ENCODE peak calls at places on chromosomes 13 and 19, in four cellular contexts. H is H9, E is neuronal stem cell, J is mesenchymal stem cell. D is an unnamed sample.

GRCh38 chr19:31177230-31177629 is 172.0 kb downstream of the TSHZ3 start:
- DNase-seq in H (peak), E (no peak), J (no peak), D (no peak)

GRCh38 chr13:90015565-90016507 is 1331.7 kb upstream of the MIR17HG start:
- DNase-seq in J (no peak), E (no peak), H (no peak), D (no peak)

GRCh38 chr13:26179344-26179743 is 42.8 kb downstream of the RNF6 start:
- DNase-seq in H (no peak), J (no peak), E (no peak), D (no peak)

GRCh38 chr19:49761625-49762311 is 1.3 kb downstream of the TSKS start:
- DNase-seq in E (no peak), J (no peak), H (peak), D (peak)

GRCh38 chr19:42412223-42412622 is 15.0 kb downstream of the LIPE start:
- DNase-seq in H (no peak), E (no peak), J (no peak), D (no peak)

GRCh38 chr19:27647423-27647822 is 1565.5 kb downstream of the UQCRFS1 start:
- DNase-seq in E (no peak), H (no peak), J (no peak), D (no peak)

GRCh38 chr19:27779953-27780352 is 1433.0 kb downstream of the UQCRFS1 start:
- DNase-seq in H (no peak), E (no peak), J (no peak), D (no peak)

GRCh38 chr13:86563308-86563707 is 764.1 kb upstream of the SLITRK6 start:
- DNase-seq in J (peak), H (no peak), E (no peak), D (peak)

GRCh38 chr13:66748712-66749111 is 481.4 kb downstream of the PCDH9 start:
- DNase-seq in E (no peak), J (peak), H (no peak), D (no peak)

GRCh38 chr19:21335721-21336120 is 6.5 kb upstream of the ZNF708 start:
- DNase-seq in H (no peak), J (no peak), E (no peak), D (no peak)

GRCh38 chr13:95547531-95548167 is 4.9 kb upstream of the CLDN10 start:
- DNase-seq in E (no peak), J (no peak), H (no peak), D (no peak)

GRCh38 chr13:82693607-82694006 is 1188.7 kb downstream of the SLITRK1 start:
- DNase-seq in J (no peak), H (no peak), E (no peak), D (no peak)

GRCh38 chr13:110305001-110305400 is 2.0 kb downstream of the COL4A1 start:
- DNase-seq in J (no peak), E (no peak), H (no peak), D (no peak)

GRCh38 chr19:40663712-40664692 is 26.4 kb downstream of the NUMBL start:
- DNase-seq in E (no peak), J (peak), H (no peak), D (peak)

GRCh38 chr19:5298502-5298901 is 42.1 kb downstream of the PTPRS start:
- DNase-seq in J (no peak), H (no peak), E (no peak), D (no peak)

GRCh38 chr13:113636266-113636963 is 21.6 kb downstream of the ATP4B start:
- DNase-seq in E (no peak), J (no peak), H (no peak), D (no peak)

GRCh38 chr19:23222998-23223652 is 27.1 kb downstream of the ZNF724 start:
- DNase-seq in E (no peak), J (peak), H (no peak), D (no peak)

GRCh38 chr13:85675508-85675907 is 123.7 kb downstream of the SLITRK6 start:
- DNase-seq in H (no peak), E (no peak), J (no peak), D (no peak)

GRCh38 chr19:46945668-46946067 is 74.0 kb upstream of the NPAS1 start:
- DNase-seq in J (peak), H (no peak), E (no peak), D (no peak)

GRCh38 chr13:75415720-75416119 is 66.2 kb downstream of the TBC1D4 start:
- DNase-seq in J (peak), H (no peak), E (no peak), D (peak)

GRCh38 chr13:33272531-33273124 is 12.9 kb downstream of the STARD13 start:
- DNase-seq in E (no peak), H (no peak), J (no peak), D (no peak)

GRCh38 chr19:34217952-34218817 is 36.2 kb upstream of the GARRE1 start:
- DNase-seq in E (no peak), J (peak), H (no peak), D (peak)

GRCh38 chr13:79749985-79750551 is 269.1 kb downstream of the NDFIP2 start:
- DNase-seq in H (peak), E (peak), J (peak), D (peak)

GRCh38 chr13:66546534-66547379 is 683.4 kb downstream of the PCDH9 start:
- DNase-seq in H (no peak), J (peak), E (no peak), D (peak)

GRCh38 chr19:12995596-12996541 is 594 bp downstream of the NFIX start:
- DNase-seq in E (no peak), J (peak), H (no peak), D (peak)

GRCh38 chr19:3266792-3267469 is 42.5 kb downstream of the CELF5 start:
- DNase-seq in J (no peak), E (no peak), H (no peak), D (no peak)

GRCh38 chr13:40518481-40518882 is 148.0 kb downstream of the FOXO1 start:
- DNase-seq in H (no peak), E (no peak), J (no peak), D (no peak)

GRCh38 chr13:99907038-99907437 is 64.5 kb downstream of the ZIC5 start:
- DNase-seq in J (no peak), E (no peak), H (no peak), D (no peak)

GRCh38 chr19:8578642-8579265 is 1.5 kb upstream of the MYO1F start:
- DNase-seq in H (peak), E (peak), J (peak), D (peak)

GRCh38 chr19:9306443-9306842 is 3.2 kb downstream of the ZNF699 start:
- DNase-seq in E (no peak), J (peak), H (no peak), D (peak)

GRCh38 chr13:49326222-49326917 is 78.6 kb downstream of the CDADC1 start:
- DNase-seq in J (no peak), H (no peak), E (no peak), D (no peak)

GRCh38 chr13:34750078-34750703 is 191.9 kb upstream of the NBEA start:
- DNase-seq in E (peak), H (peak), J (no peak), D (no peak)

GRCh38 chr19:32104465-32105235 is 240.8 kb upstream of the ZNF507 start:
- DNase-seq in E (no peak), J (peak), H (no peak), D (no peak)

GRCh38 chr13:73702419-73703071 is 431.7 kb downstream of the KLF12 start:
- DNase-seq in H (no peak), J (no peak), E (no peak), D (no peak)

GRCh38 chr19:55406091-55406868 is 1.3 kb downstream of the UBE2S start:
- DNase-seq in H (no peak), J (no peak), E (no peak), D (no peak)

GRCh38 chr19:55406869-55407624 is 541 bp downstream of the UBE2S start:
- DNase-seq in H (no peak), J (peak), E (no peak), D (no peak)

GRCh38 chr19:55407625-55408319 is at the start of gene UBE2S:
- DNase-seq in H (peak), E (peak), J (peak), D (peak)

GRCh38 chr19:55410168-55410567 is 2.6 kb upstream of the UBE2S start:
- DNase-seq in H (no peak), E (no peak), J (no peak), D (no peak)

GRCh38 chr19:55408320-55408836 is 790 bp upstream of the UBE2S start:
- DNase-seq in E (no peak), J (no peak), H (no peak), D (no peak)
- H2BK15ac ChIP-seq in E (peak), J (no peak), H (no peak), D (peak)

DNA sequence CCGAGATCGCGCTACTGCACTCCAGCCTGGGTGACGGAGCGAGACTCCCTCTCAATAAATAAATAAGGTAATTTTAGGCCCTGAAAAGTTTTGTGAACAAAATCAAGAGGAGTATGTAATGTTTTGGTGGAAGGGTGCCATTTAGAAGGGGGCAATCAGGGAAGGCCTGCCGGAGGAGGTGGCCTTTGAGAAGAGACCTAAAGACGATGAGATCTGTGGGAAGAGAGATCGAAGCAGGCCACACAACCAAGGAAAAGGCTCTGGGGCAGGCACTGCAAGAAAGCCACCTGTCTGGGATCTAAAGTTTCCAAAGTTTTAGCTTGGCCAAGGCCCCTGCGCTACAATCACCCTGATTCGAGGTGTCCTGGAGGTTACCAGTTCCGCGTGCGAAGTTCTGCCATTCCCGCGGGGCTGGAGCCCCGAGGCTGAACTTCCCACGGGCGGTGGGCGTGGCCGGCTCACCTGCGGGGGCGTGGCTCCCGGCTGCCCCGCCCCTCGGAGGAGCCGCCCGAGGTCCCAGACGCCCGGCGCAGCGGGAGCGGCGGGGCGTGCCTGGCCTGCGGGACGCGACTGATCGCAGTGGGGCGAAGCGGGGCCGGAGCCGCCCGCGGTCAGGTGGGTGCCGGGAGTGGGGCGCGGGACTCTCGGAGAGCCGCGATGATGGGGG is at the start of gene KLC3:
- DNase-seq in J (no peak), E (no peak), H (peak), D (no peak)
- H2BK15ac ChIP-seq in J (peak), E (no peak), H (no peak), D (no peak)

GRCh38 chr13:97640236-97640635 is 206.3 kb downstream of the RAP2A start:
- DNase-seq in J (no peak), H (no peak), E (no peak), D (no peak)
- H2BK15ac ChIP-seq in J (no peak), H (no peak), E (no peak), D (no peak)

GRCh38 chr13:106103779-106104178 is 431.7 kb downstream of the EFNB2 start:
- DNase-seq in H (no peak), E (no peak), J (peak), D (no peak)
- H2BK15ac ChIP-seq in H (no peak), E (no peak), J (no peak), D (peak)

DNA sequence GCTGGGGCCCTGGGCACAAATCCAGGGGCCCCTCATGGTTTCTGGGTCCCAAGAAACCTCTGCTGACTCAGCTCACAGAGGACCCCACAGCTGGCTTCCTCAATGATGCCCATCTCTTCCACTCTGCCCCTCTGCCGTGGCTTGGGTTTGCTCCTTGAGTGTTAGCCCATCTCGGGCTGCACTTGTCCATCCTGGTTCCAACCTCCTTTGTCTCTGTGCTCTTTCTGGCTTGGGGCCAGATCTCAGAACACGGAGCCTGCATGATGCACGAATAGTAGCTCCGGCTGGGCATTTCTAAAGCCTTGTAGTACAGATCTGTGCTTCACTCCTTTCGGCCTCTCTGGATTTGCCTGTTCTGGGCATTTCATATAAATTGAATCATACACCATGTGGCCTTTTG is 53.8 kb downstream of the F2RL3 start:
- DNase-seq in H (peak), E (no peak), J (no peak), D (no peak)
- H2BK15ac ChIP-seq in H (no peak), E (no peak), J (no peak), D (no peak)

GRCh38 chr13:53160211-53160610 is 131.6 kb downstream of the OLFM4 start:
- DNase-seq in E (no peak), H (no peak), J (no peak), D (no peak)
- H2BK15ac ChIP-seq in E (no peak), H (no peak), J (no peak), D (no peak)

GRCh38 chr19:51047031-51047335 is 12.2 kb upstream of the KLK12 start:
- DNase-seq in H (no peak), J (no peak), E (no peak), D (no peak)
- H2BK15ac ChIP-seq in H (no peak), J (no peak), E (no peak), D (no peak)

DNA sequence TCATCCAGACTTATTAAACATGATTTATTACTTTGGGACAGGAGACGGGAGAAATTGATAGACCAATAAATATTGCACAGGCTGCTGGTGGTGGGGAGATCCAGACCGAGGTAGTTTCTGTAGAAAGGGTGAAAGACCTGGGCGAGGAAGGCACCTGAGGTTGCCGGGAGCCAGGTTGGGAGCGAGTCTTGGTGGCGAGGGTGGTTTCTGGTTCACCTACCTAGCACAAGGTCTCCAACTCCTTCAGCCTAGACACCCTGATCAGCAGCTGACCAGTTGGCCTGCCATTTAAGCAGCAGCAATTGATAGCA is 7.0 kb downstream of the EMP3 start:
- DNase-seq in H (no peak), E (no peak), J (no peak), D (no peak)
- H2BK15ac ChIP-seq in H (no peak), E (no peak), J (no peak), D (no peak)